ENCODE peak calls at places on chromosome 11, in five cellular contexts. G is A549; B is CD8-positive, alpha-beta memory T cell; Y is tibial nerve; I is fibroblast of the aortic adventitia. E is an unnamed sample.

GRCh38 chr11:4704054-4704789 is at the start of gene MMP26:
- DNase-seq in G (no peak), B (no peak), Y (no peak), I (no peak), E (no peak)

GRCh38 chr11:45918331-45918941 is 759 bp upstream of the PEX16 start:
- DNase-seq in Y (peak; percentile 79), B (peak; percentile 44), I (peak; percentile 65), G (peak; percentile 91), E (peak; percentile 40)

GRCh38 chr11:132872223-132872622 is 660.1 kb downstream of the OPCML start:
- DNase-seq in B (no peak), I (no peak), Y (no peak), G (no peak), E (no peak)

GRCh38 chr11:108751444-108751843 is 86.6 kb downstream of the DDX10 start:
- DNase-seq in B (no peak), Y (no peak), I (no peak), G (no peak), E (no peak)

GRCh38 chr11:88454881-88455280 is 117.3 kb upstream of the CTSC start:
- DNase-seq in B (no peak), Y (no peak), G (no peak), I (peak; percentile 12), E (no peak)

GRCh38 chr11:35683728-35684339 is 21.3 kb downstream of the TRIM44 start:
- DNase-seq in I (peak; percentile 32), G (no peak), B (no peak), Y (no peak), E (no peak)

GRCh38 chr11:117720061-117720511 is 76.9 kb downstream of the DSCAML1 start:
- DNase-seq in G (no peak), B (no peak), Y (no peak), I (no peak), E (no peak)

GRCh38 chr11:103294516-103294915 is 185.3 kb downstream of the DYNC2H1 start:
- DNase-seq in I (no peak), B (no peak), Y (no peak), G (no peak), E (no peak)

GRCh38 chr11:109374441-109374840 is 47.5 kb upstream of the C11orf87 start:
- DNase-seq in I (no peak), G (no peak), B (no peak), Y (no peak), E (no peak)

GRCh38 chr11:27623945-27624523 is 76.2 kb downstream of the BDNF start:
- DNase-seq in I (no peak), G (no peak), B (no peak), Y (no peak), E (no peak)

GRCh38 chr11:96199563-96200025 is 143.4 kb downstream of the MAML2 start:
- DNase-seq in G (no peak), B (peak; percentile 58), Y (no peak), I (peak; percentile 60), E (no peak)

GRCh38 chr11:92843455-92843854 is 126.0 kb upstream of the MTNR1B start:
- DNase-seq in G (no peak), I (no peak), B (no peak), Y (no peak), E (no peak)

GRCh38 chr11:10654211-10655150 is 39.1 kb downstream of the IRAG1 start:
- DNase-seq in G (peak; percentile 35), B (peak; percentile 45), I (peak; percentile 87), Y (no peak), E (peak; percentile 46)

GRCh38 chr11:16561150-16561549 is 177.3 kb upstream of the C11orf58 start:
- DNase-seq in Y (no peak), G (no peak), I (no peak), B (no peak), E (no peak)

GRCh38 chr11:17015639-17016125 is 1.5 kb upstream of the PLEKHA7 start:
- DNase-seq in Y (no peak), B (no peak), I (no peak), G (no peak), E (no peak)

GRCh38 chr11:122559734-122560382 is 95.7 kb upstream of the UBASH3B start:
- DNase-seq in B (no peak), I (peak; percentile 13), Y (no peak), G (peak; percentile 38), E (no peak)

GRCh38 chr11:117392979-117393378 is 65.3 kb downstream of the CEP164 start:
- DNase-seq in B (no peak), I (no peak), Y (no peak), G (no peak), E (no peak)

GRCh38 chr11:13826505-13827278 is 135.8 kb upstream of the SPON1 start:
- DNase-seq in Y (no peak), G (no peak), I (peak; percentile 12), B (no peak), E (no peak)

GRCh38 chr11:37811349-37811748 is 1213.3 kb upstream of the RAG2 start:
- DNase-seq in B (no peak), Y (no peak), I (no peak), G (no peak), E (no peak)

GRCh38 chr11:132158091-132158490 is 787.7 kb downstream of the NTM start:
- DNase-seq in I (no peak), Y (no peak), G (no peak), B (no peak), E (peak; percentile 4)

GRCh38 chr11:119432484-119433368 is 9.8 kb upstream of the THY1 start:
- DNase-seq in Y (no peak), B (no peak), I (peak; percentile 87), G (no peak), E (no peak)
- H3K4me3 ChIP-seq in Y (no peak overlapping the region), B (no peak overlapping the region), I (peak overlapping the region; percentile 44), G (no peak overlapping the region), E (no peak overlapping the region)

GRCh38 chr11:313787-314547 is at the start of gene IFITM1:
- DNase-seq in Y (peak; percentile 53), G (no peak), B (peak; percentile 73), I (peak; percentile 91), E (no peak)

GRCh38 chr11:312092-312816 is 1.6 kb upstream of the IFITM1 start:
- DNase-seq in I (peak; percentile 50), B (no peak), Y (no peak), G (no peak), E (no peak)

GRCh38 chr11:315051-315481 is 1.2 kb downstream of the IFITM1 start:
- DNase-seq in Y (no peak), I (no peak), G (no peak), B (no peak), E (no peak)

GRCh38 chr11:315516-315994 is 1.7 kb downstream of the IFITM1 start:
- DNase-seq in B (no peak), I (no peak), G (no peak), Y (no peak), E (no peak)

GRCh38 chr11:313304-313786 is 495 bp upstream of the IFITM1 start:
- DNase-seq in Y (no peak), G (no peak), I (no peak), B (no peak), E (no peak)
- H3K4me3 ChIP-seq in Y (no peak overlapping the region), G (no peak overlapping the region), I (peak overlapping the region; percentile 84), B (peak overlapping the region; percentile 98), E (no peak overlapping the region)

DNA sequence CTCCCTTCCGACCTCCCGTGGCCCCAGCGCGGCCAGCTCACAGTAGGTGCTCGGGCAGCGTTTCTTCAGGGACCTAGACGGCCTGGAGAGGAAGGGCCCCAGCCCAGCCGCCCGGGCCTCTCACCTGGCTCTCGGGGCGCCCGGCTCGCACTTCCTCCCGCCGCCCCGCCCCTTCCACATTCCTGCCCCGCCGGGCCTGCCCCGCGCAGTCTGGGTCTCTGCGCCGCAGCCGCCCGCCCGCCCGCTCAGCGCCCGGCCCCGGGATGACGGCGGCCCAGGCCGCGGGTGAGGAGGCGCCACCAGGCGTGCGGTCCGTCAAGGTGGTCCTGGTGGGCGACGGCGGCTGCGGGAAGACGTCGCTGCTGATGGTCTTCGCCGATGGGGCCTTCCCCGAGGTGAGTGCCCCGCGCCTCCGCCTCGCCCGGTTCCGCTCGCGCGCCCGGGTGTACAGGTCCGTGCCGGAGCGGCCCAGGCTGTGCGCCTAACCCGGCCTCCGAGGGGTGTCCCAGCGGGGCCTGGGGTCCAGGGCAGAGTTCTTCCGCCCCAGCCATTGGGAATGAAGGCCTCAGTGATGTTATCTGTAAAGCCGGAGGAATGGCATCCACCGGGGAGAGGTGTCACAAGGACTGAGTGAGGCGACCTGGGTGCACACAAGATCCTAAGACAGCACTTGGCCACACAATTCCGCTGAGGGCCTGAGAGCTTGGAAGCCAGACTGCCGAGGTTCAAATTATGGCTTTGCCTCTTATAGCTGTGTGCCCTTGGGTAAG is at the start of gene RHOD:
- DNase-seq in I (no peak), B (peak; percentile 12), G (no peak), Y (peak; percentile 18), E (no peak)
- H3K4me3 ChIP-seq in I (peak within 1 kb of the TSS; percentile 44), B (peak within 1 kb of the TSS; percentile 14), G (peak within 1 kb of the TSS; percentile 66), Y (peak within 1 kb of the TSS; percentile 52), E (peak within 1 kb of the TSS; percentile 77)

GRCh38 chr11:7577883-7578242 is 64.1 kb downstream of the PPFIBP2 start:
- DNase-seq in G (no peak), Y (no peak), B (no peak), I (peak; percentile 64), E (no peak)

GRCh38 chr11:7576671-7577225 is 62.9 kb downstream of the PPFIBP2 start:
- DNase-seq in G (no peak), Y (peak; percentile 36), I (peak; percentile 78), B (no peak), E (no peak)

GRCh38 chr11:7578276-7578955 is 64.6 kb downstream of the PPFIBP2 start:
- DNase-seq in G (no peak), I (no peak), B (no peak), Y (no peak), E (no peak)

GRCh38 chr11:7575841-7576451 is 62.1 kb downstream of the PPFIBP2 start:
- DNase-seq in Y (no peak), G (peak; percentile 66), I (no peak), B (no peak), E (no peak)

GRCh38 chr11:7577226-7577882 is 63.6 kb downstream of the PPFIBP2 start:
- DNase-seq in G (no peak), I (peak; percentile 64), B (no peak), Y (peak; percentile 58), E (no peak)
- H3K4me3 ChIP-seq in G (no peak overlapping the region), I (peak overlapping the region; percentile 70), B (no peak overlapping the region), Y (peak overlapping the region; percentile 28), E (no peak overlapping the region)

GRCh38 chr11:19759389-19759788 is 46.8 kb downstream of the NAV2 start:
- DNase-seq in Y (no peak), I (no peak), B (no peak), G (no peak), E (no peak)

GRCh38 chr11:19753451-19754041 is 40.9 kb downstream of the NAV2 start:
- DNase-seq in Y (no peak), I (no peak), G (no peak), B (no peak), E (no peak)

GRCh38 chr11:19762266-19762665 is 49.6 kb downstream of the NAV2 start:
- DNase-seq in Y (no peak), B (no peak), I (no peak), G (no peak), E (no peak)

GRCh38 chr11:19751055-19751454 is 38.4 kb downstream of the NAV2 start:
- DNase-seq in I (no peak), Y (no peak), B (no peak), G (no peak), E (no peak)

GRCh38 chr11:19756675-19757475 is 44.2 kb downstream of the NAV2 start:
- DNase-seq in B (no peak), G (no peak), Y (no peak), I (peak; percentile 58), E (no peak)
- H3K4me3 ChIP-seq in B (no peak overlapping the region), G (no peak overlapping the region), Y (no peak overlapping the region), I (no peak overlapping the region), E (no peak overlapping the region)

GRCh38 chr11:67409781-67410368 is 5.6 kb upstream of the CARNS1 start:
- DNase-seq in Y (no peak), G (no peak), B (no peak), I (no peak), E (no peak)
- H3K4me3 ChIP-seq in Y (no peak overlapping the region), G (no peak overlapping the region), B (peak overlapping the region; percentile 82), I (no peak overlapping the region), E (no peak overlapping the region)